ENCODE peak calls at places on chromosomes 5 and 9, in six cellular contexts. Z is CD8-positive, alpha-beta T cell; X is fibroblast of lung; V is neural progenitor cell; C is fibroblast of pulmonary artery; Q is MM.1S. D is an unnamed sample.
A peak's percentile ranks its signal among the peaks of the same experiment; 100 is the strongest.

GRCh38 chr5:173020643-173021042 is 35.5 kb upstream of the CREBRF start:
- DNase-seq in Z (no peak), X (no peak), V (no peak), C (peak; percentile 83), Q (no peak), D (no peak)

GRCh38 chr5:133460172-133460758 is 152.1 kb downstream of the FSTL4 start:
- DNase-seq in Z (no peak), X (peak; percentile 2), V (peak; percentile 75), C (peak; percentile 8), Q (peak; percentile 10), D (peak; percentile 62)

GRCh38 chr5:54832846-54833245 is 152.5 kb downstream of the ESM1 start:
- DNase-seq in Z (no peak), X (no peak), V (no peak), C (no peak), Q (no peak), D (no peak)

GRCh38 chr5:105836906-105837305 is 1833.8 kb downstream of the EFNA5 start:
- DNase-seq in Z (no peak), X (no peak), V (no peak), C (no peak), Q (no peak), D (no peak)

GRCh38 chr5:109708813-109709212 is 19.1 kb downstream of the MAN2A1 start:
- DNase-seq in Z (no peak), X (no peak), V (no peak), C (no peak), Q (no peak), D (no peak)

GRCh38 chr9:14531424-14532269 is 161.6 kb downstream of the ZDHHC21 start:
- DNase-seq in Z (no peak), X (no peak), V (no peak), C (no peak), Q (no peak), D (no peak)

GRCh38 chr5:179373961-179374505 is 28.8 kb upstream of the ADAMTS2 start:
- DNase-seq in Z (no peak), X (no peak), V (no peak), C (no peak), Q (no peak), D (no peak)

GRCh38 chr9:70412678-70413426 is 1.6 kb downstream of the KLF9 start:
- DNase-seq in Z (peak; percentile 53), X (peak; percentile 81), V (peak; percentile 52), C (peak; percentile 91), Q (no peak), D (peak; percentile 72)

GRCh38 chr9:87587864-87588263 is 90.2 kb downstream of the DAPK1 start:
- DNase-seq in Z (no peak), X (no peak), V (no peak), C (no peak), Q (no peak), D (no peak)

GRCh38 chr9:79685576-79685975 is 113.8 kb downstream of the TLE4 start:
- DNase-seq in Z (no peak), X (peak; percentile 14), V (no peak), C (peak; percentile 14), Q (no peak), D (no peak)

GRCh38 chr9:89605181-89606048 is 603 bp downstream of the GADD45G start:
- DNase-seq in Z (peak; percentile 73), X (peak; percentile 39), V (peak; percentile 62), C (peak; percentile 36), Q (peak; percentile 35), D (peak; percentile 46)

GRCh38 chr5:168317521-168318147 is 26.2 kb downstream of the WWC1 start:
- DNase-seq in Z (no peak), X (peak; percentile 98), V (peak; percentile 35), C (peak; percentile 98), Q (no peak), D (peak; percentile 93)

GRCh38 chr9:108477538-108478006 is 378.2 kb downstream of the ACTL7B start:
- DNase-seq in Z (no peak), X (peak; percentile 93), V (no peak), C (peak; percentile 88), Q (no peak), D (peak; percentile 87)

GRCh38 chr5:141439411-141440141 is 9.3 kb downstream of the PCDHGA12 start:
- DNase-seq in Z (no peak), X (no peak), V (no peak), C (no peak), Q (no peak), D (no peak)

GRCh38 chr5:50967388-50968039 is 301.1 kb downstream of the PARP8 start:
- DNase-seq in Z (no peak), X (no peak), V (peak; percentile 58), C (no peak), Q (peak; percentile 38), D (no peak)

GRCh38 chr5:15995206-15996052 is 184.2 kb downstream of the MARCHF11 start:
- DNase-seq in Z (no peak), X (peak; percentile 69), V (peak; percentile 57), C (peak; percentile 68), Q (peak; percentile 59), D (peak; percentile 56)

GRCh38 chr5:34522599-34523381 is 133.3 kb upstream of the RAI14 start:
- DNase-seq in Z (peak; percentile 27), X (peak; percentile 92), V (peak; percentile 91), C (peak; percentile 93), Q (peak; percentile 80), D (peak; percentile 85)

GRCh38 chr5:59729357-59729756 is 164.2 kb downstream of the PDE4D start:
- DNase-seq in Z (no peak), X (no peak), V (no peak), C (no peak), Q (no peak), D (no peak)

GRCh38 chr9:114396558-114397218 is 8.9 kb upstream of the AKNA start:
- DNase-seq in Z (no peak), X (peak; percentile 97), V (peak; percentile 54), C (peak; percentile 71), Q (no peak), D (no peak)

GRCh38 chr5:159504857-159505304 is 174.6 kb upstream of the IL12B start:
- DNase-seq in Z (no peak), X (peak; percentile 74), V (no peak), C (peak; percentile 77), Q (peak; percentile 80), D (peak; percentile 74)

GRCh38 chr5:33657804-33658435 is 217.2 kb downstream of the TARS1 start:
- DNase-seq in Z (no peak), X (no peak), V (no peak), C (no peak), Q (no peak), D (no peak)

GRCh38 chr5:132270706-132271105 is 13.2 kb downstream of the PDLIM4 start:
- DNase-seq in Z (no peak), X (no peak), V (no peak), C (no peak), Q (no peak), D (no peak)

GRCh38 chr5:21817668-21818419 is 1035.3 kb downstream of the CDH12 start:
- DNase-seq in Z (no peak), X (peak; percentile 37), V (no peak), C (peak; percentile 28), Q (peak; percentile 44), D (peak; percentile 23)

GRCh38 chr5:144390133-144390532 is 219.5 kb downstream of the KCTD16 start:
- DNase-seq in Z (no peak), X (peak; percentile 3), V (peak; percentile 23), C (peak; percentile 15), Q (no peak), D (peak; percentile 44)

GRCh38 chr5:181255836-181256578 is 4.9 kb downstream of the TRIM52 start:
- DNase-seq in Z (no peak), X (peak; percentile 42), V (no peak), C (no peak), Q (no peak), D (no peak)

GRCh38 chr5:143086851-143087637 is 316.4 kb downstream of the NR3C1 start:
- DNase-seq in Z (no peak), X (no peak), V (no peak), C (peak; percentile 29), Q (no peak), D (peak; percentile 67)

GRCh38 chr5:65721050-65721774 is 697 bp downstream of the SGTB start:
- DNase-seq in Z (peak; percentile 20), X (peak; percentile 79), V (peak; percentile 50), C (peak; percentile 75), Q (no peak), D (peak; percentile 56)

GRCh38 chr5:174348582-174348981 is 303.1 kb downstream of the NSG2 start:
- DNase-seq in Z (no peak), X (no peak), V (no peak), C (peak; percentile 74), Q (no peak), D (no peak)

GRCh38 chr9:84947412-84947972 is 278.0 kb downstream of the NTRK2 start:
- DNase-seq in Z (no peak), X (no peak), V (no peak), C (no peak), Q (no peak), D (peak; percentile 91)

GRCh38 chr9:24828687-24829086 is 283.0 kb upstream of the IZUMO3 start:
- DNase-seq in Z (no peak), X (no peak), V (no peak), C (no peak), Q (no peak), D (no peak)

GRCh38 chr9:24832307-24832706 is 286.6 kb upstream of the IZUMO3 start:
- DNase-seq in Z (no peak), X (no peak), V (peak; percentile 36), C (no peak), Q (peak; percentile 17), D (peak; percentile 35)
- TF ChIP-seq CTCF in Z (no peak), X (no peak), V (peak; percentile 63), C (no peak), Q (peak; percentile 29), D (peak; percentile 27)

DNA sequence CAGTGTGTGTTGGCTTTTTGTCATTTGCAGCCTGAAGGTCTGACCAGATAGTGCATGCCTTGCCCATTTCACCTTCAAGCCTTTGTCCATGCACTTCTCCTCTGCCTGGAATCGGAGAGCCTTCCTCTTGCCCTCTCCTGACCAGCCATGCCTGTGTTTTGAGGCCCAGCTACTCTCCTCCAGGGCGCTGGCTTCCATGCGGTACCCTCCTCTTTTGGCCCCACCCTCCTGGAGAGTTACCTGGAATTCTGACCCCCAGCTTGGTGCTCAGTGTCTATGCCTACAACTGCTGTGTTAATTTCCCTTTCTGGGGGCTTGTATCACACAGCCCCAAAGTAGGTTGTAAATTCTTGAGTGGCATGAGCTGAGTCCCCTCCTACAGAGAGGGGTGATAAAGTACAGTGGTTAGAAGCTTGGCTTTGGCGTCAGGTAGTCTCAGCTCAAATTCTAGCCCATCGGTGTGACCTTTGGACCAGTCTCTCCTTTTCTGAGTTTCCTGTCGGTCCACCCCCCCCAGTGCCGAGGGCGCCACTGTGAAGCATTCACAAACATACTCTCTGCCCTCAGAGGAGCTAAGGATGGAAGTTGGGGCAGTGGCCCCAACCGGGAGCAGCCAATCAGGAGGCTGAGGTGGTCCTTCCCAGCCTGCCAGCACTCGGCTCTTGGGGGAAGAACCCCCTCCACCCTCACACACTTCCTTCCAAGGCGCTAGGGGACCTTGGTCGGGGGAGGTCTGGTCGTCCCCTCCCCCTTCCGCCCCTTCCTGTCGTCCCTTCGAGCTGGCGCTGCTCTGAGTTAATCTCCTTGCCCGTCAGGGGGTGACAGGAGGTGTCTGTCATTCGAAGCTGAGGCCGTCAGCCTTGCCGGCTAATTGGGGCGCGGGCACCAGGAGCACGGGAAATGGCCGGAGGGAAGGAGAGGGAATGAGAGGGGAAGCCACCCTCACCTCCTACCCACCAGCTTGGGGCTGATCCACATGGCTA is 52.9 kb downstream of the CXXC5 start:
- DNase-seq in Z (peak; percentile 19), X (no peak), V (peak; percentile 86), C (no peak), Q (no peak), D (no peak)
- TF ChIP-seq CTCF in Z (no peak), X (no peak), V (no peak), C (no peak), Q (no peak), D (no peak)

GRCh38 chr9:135230817-135231520 is 143.5 kb downstream of the OLFM1 start:
- DNase-seq in Z (no peak), X (no peak), V (no peak), C (no peak), Q (no peak), D (no peak)
- TF ChIP-seq CTCF in Z (no peak), X (no peak), V (no peak), C (no peak), Q (no peak), D (no peak)

GRCh38 chr9:76001494-76001893 is 111.0 kb downstream of the PCSK5 start:
- DNase-seq in Z (no peak), X (no peak), V (no peak), C (no peak), Q (no peak), D (no peak)
- TF ChIP-seq CTCF in Z (no peak), X (no peak), V (no peak), C (no peak), Q (no peak), D (no peak)

D was measured in MCF 10A.